ENCODE peak calls at places on chromosome 5, in four cellular contexts. One of them, this sample, is unnamed.

GRCh38 chr5:67246108-67246507 is 49.5 kb upstream of the CD180 start:
- DNase-seq in OCI-LY7: peak
- DNase-seq in CD8-positive, alpha-beta T cell: peak
- DNase-seq in lung: no peak
- DNase-seq in this sample: peak

GRCh38 chr5:115542076-115542475 is 2.5 kb downstream of the FEM1C start:
- DNase-seq in OCI-LY7: no peak
- DNase-seq in CD8-positive, alpha-beta T cell: no peak
- DNase-seq in lung: no peak
- DNase-seq in this sample: no peak

GRCh38 chr5:10594591-10595210 is 30.8 kb downstream of the ANKRD33B start:
- DNase-seq in OCI-LY7: no peak
- DNase-seq in CD8-positive, alpha-beta T cell: no peak
- DNase-seq in lung: no peak
- DNase-seq in this sample: no peak

GRCh38 chr5:123515904-123516303 is 3.9 kb downstream of the CSNK1G3 start:
- DNase-seq in OCI-LY7: no peak
- DNase-seq in CD8-positive, alpha-beta T cell: no peak
- DNase-seq in lung: no peak
- DNase-seq in this sample: no peak

GRCh38 chr5:176161431-176161830 is 76.8 kb upstream of the SIMC1 start:
- DNase-seq in OCI-LY7: no peak
- DNase-seq in CD8-positive, alpha-beta T cell: no peak
- DNase-seq in lung: no peak
- DNase-seq in this sample: no peak

GRCh38 chr5:89255845-89256463 is 373.0 kb upstream of the MEF2C start:
- DNase-seq in OCI-LY7: peak
- DNase-seq in CD8-positive, alpha-beta T cell: no peak
- DNase-seq in lung: no peak
- DNase-seq in this sample: peak

GRCh38 chr5:66742083-66742895 is 146.1 kb downstream of the MAST4 start:
- DNase-seq in OCI-LY7: peak
- DNase-seq in CD8-positive, alpha-beta T cell: no peak
- DNase-seq in lung: peak
- DNase-seq in this sample: peak

GRCh38 chr5:150419630-150420270 is 7.0 kb upstream of the CD74 start:
- DNase-seq in OCI-LY7: peak
- DNase-seq in CD8-positive, alpha-beta T cell: no peak
- DNase-seq in lung: no peak
- DNase-seq in this sample: no peak

GRCh38 chr5:102341918-102342317 is 45.8 kb upstream of the SLCO4C1 start:
- DNase-seq in OCI-LY7: no peak
- DNase-seq in CD8-positive, alpha-beta T cell: no peak
- DNase-seq in lung: no peak
- DNase-seq in this sample: no peak

GRCh38 chr5:77143998-77144836 is 57.1 kb upstream of the ZBED3 start:
- DNase-seq in OCI-LY7: peak
- DNase-seq in CD8-positive, alpha-beta T cell: peak
- DNase-seq in lung: peak
- DNase-seq in this sample: peak

GRCh38 chr5:113320160-113320816 is 114.5 kb downstream of the TSSK1B start:
- DNase-seq in OCI-LY7: no peak
- DNase-seq in CD8-positive, alpha-beta T cell: no peak
- DNase-seq in lung: no peak
- DNase-seq in this sample: peak

GRCh38 chr5:113325054-113325453 is 109.7 kb downstream of the TSSK1B start:
- DNase-seq in OCI-LY7: no peak
- DNase-seq in CD8-positive, alpha-beta T cell: no peak
- DNase-seq in lung: no peak
- DNase-seq in this sample: no peak

GRCh38 chr5:113319256-113320053 is 115.3 kb downstream of the TSSK1B start:
- DNase-seq in OCI-LY7: no peak
- DNase-seq in CD8-positive, alpha-beta T cell: no peak
- DNase-seq in lung: no peak
- DNase-seq in this sample: no peak

GRCh38 chr5:113321266-113321665 is 113.5 kb downstream of the TSSK1B start:
- DNase-seq in OCI-LY7: no peak
- DNase-seq in CD8-positive, alpha-beta T cell: no peak
- DNase-seq in lung: no peak
- DNase-seq in this sample: no peak
- TF ChIP-seq CTCF in OCI-LY7: no peak
- TF ChIP-seq CTCF in CD8-positive, alpha-beta T cell: no peak
- TF ChIP-seq CTCF in lung: no peak
- TF ChIP-seq CTCF in this sample: no peak

DNA sequence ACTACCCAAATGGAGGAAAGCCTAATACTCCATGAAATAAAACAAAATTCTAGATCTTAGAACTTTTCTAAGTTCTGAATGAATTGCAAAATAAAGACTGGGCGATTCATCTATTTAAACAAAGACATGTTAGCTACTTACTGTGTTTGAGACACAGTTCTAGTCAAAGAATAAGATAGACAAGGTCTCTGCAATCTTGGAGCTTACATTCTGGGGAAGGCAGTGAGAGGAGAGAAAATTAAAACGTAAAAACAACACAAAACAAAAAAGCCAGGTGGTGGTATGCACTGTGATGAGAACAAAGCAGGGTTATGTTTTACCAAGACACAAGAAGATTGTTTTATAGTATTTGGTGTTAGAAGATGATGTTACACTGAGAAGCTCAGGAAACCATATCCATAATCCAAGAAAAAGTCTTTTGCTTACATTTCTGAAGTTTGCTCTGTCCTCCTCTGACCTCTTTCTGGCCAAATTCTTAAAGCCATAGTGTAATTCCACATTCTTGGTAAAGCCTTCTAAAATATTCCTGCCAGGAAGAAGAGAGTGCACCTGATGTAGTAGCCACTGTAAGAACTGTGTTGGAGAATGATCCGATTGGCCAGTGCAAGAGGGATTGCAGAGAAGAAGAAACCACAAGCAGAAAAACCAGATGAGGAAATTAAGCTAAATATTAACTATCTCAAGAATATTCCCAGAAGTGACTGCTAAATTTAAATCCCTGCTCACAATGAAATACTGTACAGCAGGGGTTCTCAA is 218.4 kb downstream of the PCSK1 start:
- DNase-seq in OCI-LY7: no peak
- DNase-seq in CD8-positive, alpha-beta T cell: no peak
- DNase-seq in lung: no peak
- DNase-seq in this sample: no peak
- H3K4me3 ChIP-seq in OCI-LY7: no peak
- H3K4me3 ChIP-seq in CD8-positive, alpha-beta T cell: no peak
- H3K4me3 ChIP-seq in lung: no peak
- H3K4me3 ChIP-seq in this sample: no peak

GRCh38 chr5:68744196-68744595 is 349.6 kb upstream of the SLC30A5 start:
- DNase-seq in OCI-LY7: no peak
- DNase-seq in CD8-positive, alpha-beta T cell: no peak
- DNase-seq in lung: no peak
- DNase-seq in this sample: no peak

GRCh38 chr5:68749076-68749475 is 344.7 kb upstream of the SLC30A5 start:
- DNase-seq in OCI-LY7: no peak
- DNase-seq in CD8-positive, alpha-beta T cell: no peak
- DNase-seq in lung: no peak
- DNase-seq in this sample: no peak

GRCh38 chr5:68747077-68747420 is 346.8 kb upstream of the SLC30A5 start:
- DNase-seq in OCI-LY7: no peak
- DNase-seq in CD8-positive, alpha-beta T cell: no peak
- DNase-seq in lung: no peak
- DNase-seq in this sample: no peak

GRCh38 chr5:68746220-68747076 is 347.4 kb upstream of the SLC30A5 start:
- DNase-seq in OCI-LY7: no peak
- DNase-seq in CD8-positive, alpha-beta T cell: no peak
- DNase-seq in lung: no peak
- DNase-seq in this sample: no peak

DNA sequence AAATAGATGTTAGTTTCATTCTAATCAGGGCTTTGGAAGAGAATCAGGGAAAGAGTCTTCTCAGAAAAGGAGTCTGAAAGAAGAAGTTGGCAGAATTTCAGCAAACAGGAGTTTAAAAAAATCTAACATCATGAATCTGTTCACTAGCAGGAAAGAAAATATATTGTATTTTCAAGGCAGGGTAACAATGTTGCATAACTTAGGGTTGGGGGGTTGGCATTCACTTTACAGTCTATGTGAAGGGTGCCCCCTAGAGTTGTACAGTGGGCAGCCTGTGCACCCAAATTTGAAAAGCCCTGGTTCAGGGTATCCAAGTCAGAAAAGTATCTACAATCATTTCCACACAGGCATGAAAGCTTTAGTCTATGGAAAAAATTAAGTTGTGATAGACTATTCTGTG is 348.4 kb upstream of the SLC30A5 start:
- DNase-seq in OCI-LY7: no peak
- DNase-seq in CD8-positive, alpha-beta T cell: no peak
- DNase-seq in lung: no peak
- DNase-seq in this sample: peak
- TF ChIP-seq CTCF in OCI-LY7: peak
- TF ChIP-seq CTCF in CD8-positive, alpha-beta T cell: no peak
- TF ChIP-seq CTCF in lung: no peak
- TF ChIP-seq CTCF in this sample: peak

GRCh38 chr5:33530183-33530962 is 89.6 kb downstream of the TARS1 start:
- DNase-seq in OCI-LY7: no peak
- DNase-seq in CD8-positive, alpha-beta T cell: no peak
- DNase-seq in lung: no peak
- DNase-seq in this sample: no peak

GRCh38 chr5:33524476-33524875 is 83.7 kb downstream of the TARS1 start:
- DNase-seq in OCI-LY7: no peak
- DNase-seq in CD8-positive, alpha-beta T cell: no peak
- DNase-seq in lung: no peak
- DNase-seq in this sample: no peak

GRCh38 chr5:33523208-33523771 is 82.5 kb downstream of the TARS1 start:
- DNase-seq in OCI-LY7: no peak
- DNase-seq in CD8-positive, alpha-beta T cell: no peak
- DNase-seq in lung: no peak
- DNase-seq in this sample: no peak

GRCh38 chr5:33527696-33528095 is 86.9 kb downstream of the TARS1 start:
- DNase-seq in OCI-LY7: no peak
- DNase-seq in CD8-positive, alpha-beta T cell: no peak
- DNase-seq in lung: no peak
- DNase-seq in this sample: no peak

DNA sequence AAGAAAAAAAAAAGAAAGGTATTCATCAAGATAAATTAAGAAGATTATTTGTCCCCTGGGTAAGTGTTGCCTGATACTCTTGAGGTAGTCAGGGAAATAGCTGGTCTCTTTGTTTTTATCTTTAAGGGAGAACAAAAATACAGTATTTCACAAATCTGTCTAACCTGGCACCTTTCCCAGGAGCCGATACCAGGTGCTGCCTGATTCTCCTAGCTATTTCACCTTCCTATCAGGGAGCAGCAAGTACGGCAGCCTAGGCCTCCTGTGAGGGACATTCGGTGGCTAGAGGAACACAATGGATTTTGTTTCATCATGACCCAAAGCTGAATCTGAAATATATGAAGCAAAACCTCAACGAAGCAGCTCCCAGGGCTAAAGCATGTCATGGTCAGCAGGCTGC is 86.0 kb downstream of the TARS1 start:
- DNase-seq in OCI-LY7: no peak
- DNase-seq in CD8-positive, alpha-beta T cell: no peak
- DNase-seq in lung: no peak
- DNase-seq in this sample: no peak
- H3K4me3 ChIP-seq in OCI-LY7: no peak
- H3K4me3 ChIP-seq in CD8-positive, alpha-beta T cell: no peak
- H3K4me3 ChIP-seq in lung: no peak
- H3K4me3 ChIP-seq in this sample: no peak

GRCh38 chr5:132714456-132715307 is 22.7 kb downstream of the KIF3A start:
- DNase-seq in OCI-LY7: peak
- DNase-seq in CD8-positive, alpha-beta T cell: no peak
- DNase-seq in lung: no peak
- DNase-seq in this sample: peak
- TF ChIP-seq CTCF in OCI-LY7: peak
- TF ChIP-seq CTCF in CD8-positive, alpha-beta T cell: peak
- TF ChIP-seq CTCF in lung: no peak
- TF ChIP-seq CTCF in this sample: peak

This sample was measured in GM12865.